ENCODE peak calls at places on chromosomes 2 and 18, in six cellular contexts. One of them, this sample, is unnamed.

GRCh38 chr18:9506046-9506792 is 30.9 kb downstream of the RALBP1 start:
- DNase-seq in sigmoid colon: no peak
- DNase-seq in body of pancreas: peak; percentile 26
- DNase-seq in tibial nerve: no peak
- DNase-seq in prostate gland: peak; percentile 11
- DNase-seq in ovary: no peak
- DNase-seq in this sample: no peak

GRCh38 chr2:131394147-131394931 is 30.4 kb upstream of the RAB6D start:
- DNase-seq in sigmoid colon: no peak
- DNase-seq in body of pancreas: no peak
- DNase-seq in tibial nerve: no peak
- DNase-seq in ovary: no peak
- DNase-seq in prostate gland: no peak
- DNase-seq in this sample: no peak

GRCh38 chr2:70684846-70685622 is 83.0 kb downstream of the ADD2 start:
- DNase-seq in ovary: no peak
- DNase-seq in tibial nerve: no peak
- DNase-seq in prostate gland: no peak
- DNase-seq in sigmoid colon: peak; percentile 10
- DNase-seq in body of pancreas: no peak
- DNase-seq in this sample: no peak

GRCh38 chr2:218169757-218170546 is 3.2 kb upstream of the CXCR1 start:
- DNase-seq in sigmoid colon: no peak
- DNase-seq in tibial nerve: no peak
- DNase-seq in body of pancreas: no peak
- DNase-seq in prostate gland: no peak
- DNase-seq in ovary: no peak
- DNase-seq in this sample: no peak

GRCh38 chr2:855177-855576 is 95.5 kb upstream of the SNTG2 start:
- DNase-seq in sigmoid colon: no peak
- DNase-seq in tibial nerve: no peak
- DNase-seq in ovary: no peak
- DNase-seq in body of pancreas: no peak
- DNase-seq in prostate gland: no peak
- DNase-seq in this sample: no peak

GRCh38 chr2:179571721-179572120 is 289.7 kb downstream of the ZNF385B start:
- DNase-seq in ovary: no peak
- DNase-seq in prostate gland: no peak
- DNase-seq in tibial nerve: no peak
- DNase-seq in sigmoid colon: no peak
- DNase-seq in body of pancreas: no peak
- DNase-seq in this sample: no peak

GRCh38 chr2:16114836-16115235 is 174.5 kb downstream of the MYCN start:
- DNase-seq in ovary: no peak
- DNase-seq in sigmoid colon: no peak
- DNase-seq in body of pancreas: no peak
- DNase-seq in prostate gland: no peak
- DNase-seq in tibial nerve: no peak
- DNase-seq in this sample: no peak

GRCh38 chr2:28586864-28587263 is 91.0 kb downstream of the PLB1 start:
- DNase-seq in tibial nerve: no peak
- DNase-seq in sigmoid colon: peak; percentile 50
- DNase-seq in body of pancreas: no peak
- DNase-seq in ovary: no peak
- DNase-seq in prostate gland: no peak
- DNase-seq in this sample: no peak

GRCh38 chr18:13560306-13560705 is 166.1 kb downstream of the FAM210A start:
- DNase-seq in tibial nerve: no peak
- DNase-seq in body of pancreas: no peak
- DNase-seq in ovary: no peak
- DNase-seq in prostate gland: no peak
- DNase-seq in sigmoid colon: no peak
- DNase-seq in this sample: no peak

DNA sequence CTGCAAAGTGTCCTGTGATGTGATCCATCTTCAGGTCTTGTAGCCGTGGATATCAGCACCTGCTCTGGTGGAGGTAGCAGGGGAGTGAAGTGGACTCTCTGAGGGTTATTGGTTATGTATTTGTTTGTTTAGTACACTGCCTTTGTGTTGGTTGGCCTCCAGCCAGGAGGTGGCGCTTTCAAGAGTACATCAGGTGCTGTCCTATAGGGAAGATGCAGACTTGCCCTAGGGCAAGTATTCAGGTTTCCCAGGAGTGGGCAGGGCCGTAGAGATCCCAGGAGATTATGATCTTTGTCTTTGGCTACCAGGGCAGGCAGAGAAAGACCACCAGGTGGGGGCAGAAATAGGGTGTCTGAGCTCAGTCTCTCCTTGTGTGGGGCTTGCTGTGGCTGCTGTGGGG is 411.8 kb downstream of the SOX11 start:
- DNase-seq in tibial nerve: no peak
- DNase-seq in ovary: no peak
- DNase-seq in body of pancreas: peak; percentile 36
- DNase-seq in sigmoid colon: no peak
- DNase-seq in prostate gland: no peak
- DNase-seq in this sample: no peak
- TF ChIP-seq CTCF in tibial nerve: no peak
- TF ChIP-seq CTCF in ovary: no peak
- TF ChIP-seq CTCF in body of pancreas: no peak
- TF ChIP-seq CTCF in sigmoid colon: no peak
- TF ChIP-seq CTCF in prostate gland: no peak
- TF ChIP-seq CTCF in this sample: no peak

DNA sequence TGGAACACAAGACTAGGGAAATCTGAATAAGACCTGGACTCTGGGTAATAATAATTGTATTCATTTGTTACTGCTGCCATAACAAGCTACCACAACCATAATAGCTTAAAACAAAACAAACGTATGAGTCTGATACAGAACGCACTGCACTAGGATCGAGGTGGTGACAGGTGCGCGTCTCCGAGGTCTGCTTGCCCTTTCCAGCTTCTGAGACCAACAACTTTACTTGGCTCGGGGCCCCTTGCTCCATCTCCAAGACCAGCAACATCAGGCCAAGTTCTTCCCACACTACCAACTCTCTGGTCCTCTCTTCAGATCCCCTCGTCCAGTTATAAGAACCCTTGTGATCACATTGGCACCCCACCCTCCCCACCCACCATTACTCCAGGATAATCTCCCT is 42.8 kb downstream of the TBC1D8 start:
- DNase-seq in prostate gland: no peak
- DNase-seq in sigmoid colon: no peak
- DNase-seq in body of pancreas: no peak
- DNase-seq in tibial nerve: no peak
- DNase-seq in ovary: no peak
- DNase-seq in this sample: no peak
- H3K4me1 ChIP-seq in prostate gland: peaks cover 20% of the 10 kb centered on the region
- H3K4me1 ChIP-seq in sigmoid colon: peaks cover 46% of the 10 kb centered on the region
- H3K4me1 ChIP-seq in body of pancreas: peaks cover 93% of the 10 kb centered on the region
- H3K4me1 ChIP-seq in tibial nerve: peaks cover 7% of the 10 kb centered on the region
- H3K4me1 ChIP-seq in ovary: peaks cover 8% of the 10 kb centered on the region
- H3K4me1 ChIP-seq in this sample: peaks cover 18% of the 10 kb centered on the region

DNA sequence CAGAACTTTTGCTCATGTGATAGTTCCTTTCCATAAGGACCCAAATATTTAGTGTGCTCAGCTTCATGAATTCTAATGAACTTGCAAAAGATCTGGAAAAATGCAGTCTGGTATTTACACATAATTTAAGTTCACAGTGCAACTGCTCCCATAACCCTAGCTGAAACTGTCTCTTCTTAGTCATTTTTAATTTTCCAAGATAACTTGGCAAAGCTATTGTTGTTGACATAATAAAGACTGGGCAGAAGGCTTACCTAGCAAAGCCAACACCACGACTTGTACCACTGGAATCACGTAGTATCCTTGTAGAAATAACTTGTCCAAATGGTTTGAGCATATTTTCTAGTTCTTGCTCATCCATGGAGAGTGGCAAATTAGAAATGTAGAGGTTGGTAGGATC is 103.0 kb upstream of the ITGB6 start:
- DNase-seq in ovary: no peak
- DNase-seq in body of pancreas: no peak
- DNase-seq in tibial nerve: no peak
- DNase-seq in sigmoid colon: no peak
- DNase-seq in prostate gland: no peak
- DNase-seq in this sample: no peak
- H3K4me3 ChIP-seq in ovary: no peak overlapping the region
- H3K4me3 ChIP-seq in body of pancreas: no peak overlapping the region
- H3K4me3 ChIP-seq in tibial nerve: no peak overlapping the region
- H3K4me3 ChIP-seq in sigmoid colon: no peak overlapping the region
- H3K4me3 ChIP-seq in prostate gland: no peak overlapping the region
- H3K4me3 ChIP-seq in this sample: no peak overlapping the region

DNA sequence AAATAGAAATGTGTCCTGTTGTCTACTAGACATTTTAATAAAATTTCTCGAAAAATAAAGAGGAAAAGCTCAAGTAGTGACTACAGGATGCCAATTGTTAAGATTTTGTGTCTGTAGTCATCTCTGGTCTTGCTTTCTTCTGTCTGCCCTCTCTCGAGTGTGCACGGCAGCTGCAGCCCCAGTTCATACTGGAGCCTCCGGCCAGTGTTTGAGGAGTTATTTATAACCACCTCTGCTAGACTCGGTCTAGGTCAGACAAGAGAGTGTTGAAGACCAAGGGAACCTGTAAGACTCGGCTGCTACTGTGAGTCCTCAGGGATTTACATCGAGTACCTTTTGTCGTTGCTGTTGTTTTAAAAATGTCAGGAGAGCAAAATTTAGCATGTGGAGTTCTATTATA is 810.1 kb upstream of the POU3F3 start:
- DNase-seq in tibial nerve: no peak
- DNase-seq in prostate gland: no peak
- DNase-seq in sigmoid colon: no peak
- DNase-seq in body of pancreas: no peak
- DNase-seq in ovary: no peak
- DNase-seq in this sample: no peak
- TF ChIP-seq CTCF in tibial nerve: no peak
- TF ChIP-seq CTCF in prostate gland: no peak
- TF ChIP-seq CTCF in sigmoid colon: no peak
- TF ChIP-seq CTCF in body of pancreas: no peak
- TF ChIP-seq CTCF in ovary: no peak
- TF ChIP-seq CTCF in this sample: no peak

This sample was measured in thoracic aorta.